ENCODE peak calls at places on chromosome 16, in eight cellular contexts. W is adrenal gland; A is heart right ventricle; T is ascending aorta; H is IMR-90; O is effector memory CD4-positive, alpha-beta T cell; S is substantia nigra; Q is CD8-positive, alpha-beta memory T cell. V is an unnamed sample.
A peak's percentile ranks its signal among the peaks of the same experiment; 100 is the strongest.

GRCh38 chr16:55842369-55843104 is 9.6 kb upstream of the CES1 start:
- DNase-seq in Q (peak; percentile 12), A (no peak), W (no peak), H (peak; percentile 45), S (no peak), T (no peak), O (no peak), V (no peak)

GRCh38 chr16:88533945-88534641 is 36.1 kb upstream of the ZC3H18 start:
- DNase-seq in H (peak; percentile 45), Q (peak; percentile 78), W (peak; percentile 83), O (peak; percentile 59), T (no peak), S (peak; percentile 42), A (peak; percentile 84), V (peak; percentile 76)

GRCh38 chr16:65117701-65118448 is 4.0 kb downstream of the CDH11 start:
- DNase-seq in Q (no peak), O (no peak), S (peak; percentile 47), W (peak; percentile 67), H (peak; percentile 90), A (peak; percentile 53), T (no peak), V (peak; percentile 87)

GRCh38 chr16:85424260-85425060 is 188.7 kb upstream of the GSE1 start:
- DNase-seq in T (no peak), S (no peak), A (peak; percentile 9), H (no peak), Q (no peak), W (no peak), O (no peak), V (peak; percentile 54)

GRCh38 chr16:87845807-87846619 is 23.3 kb downstream of the SLC7A5 start:
- DNase-seq in S (no peak), H (no peak), Q (no peak), T (no peak), W (no peak), A (no peak), O (no peak), V (no peak)

GRCh38 chr16:9033125-9033830 is 58.2 kb upstream of the HAPSTR1 start:
- DNase-seq in W (peak; percentile 27), T (no peak), S (no peak), H (peak; percentile 71), O (no peak), Q (no peak), A (no peak), V (no peak)

GRCh38 chr16:2486645-2487516 is 12.0 kb downstream of the TBC1D24 start:
- DNase-seq in T (no peak), Q (peak; percentile 76), S (no peak), A (peak; percentile 59), H (peak; percentile 23), W (no peak), O (peak; percentile 68), V (peak; percentile 76)

GRCh38 chr16:4767872-4768548 is 1.0 kb upstream of the ZNF500 start:
- DNase-seq in A (no peak), T (no peak), S (no peak), O (no peak), W (no peak), Q (peak; percentile 10), H (peak; percentile 13), V (no peak)

GRCh38 chr16:88647178-88648070 is 3.4 kb downstream of the CYBA start:
- DNase-seq in S (no peak), H (no peak), O (no peak), W (no peak), T (no peak), Q (no peak), A (no peak), V (no peak)

GRCh38 chr16:57763290-57764005 is 27.9 kb downstream of the KATNB1 start:
- DNase-seq in S (no peak), Q (no peak), O (no peak), T (no peak), H (no peak), W (no peak), A (no peak), V (no peak)

GRCh38 chr16:57818377-57819055 is 16.2 kb upstream of the KIFC3 start:
- DNase-seq in H (no peak), T (no peak), W (no peak), A (no peak), Q (no peak), S (no peak), O (no peak), V (no peak)

GRCh38 chr16:8714143-8714542 is 39.7 kb downstream of the ABAT start:
- DNase-seq in O (no peak), S (no peak), H (no peak), A (no peak), Q (no peak), W (no peak), T (no peak), V (peak; percentile 66)

GRCh38 chr16:86762035-86762550 is 183.7 kb downstream of the FOXL1 start:
- DNase-seq in Q (no peak), S (no peak), H (no peak), W (no peak), A (no peak), T (no peak), O (no peak), V (no peak)

GRCh38 chr16:70432800-70433455 is 6.0 kb downstream of the ST3GAL2 start:
- DNase-seq in O (no peak), H (no peak), A (peak; percentile 35), S (no peak), Q (no peak), T (no peak), W (no peak), V (no peak)

GRCh38 chr16:70430667-70431536 is 8.0 kb downstream of the ST3GAL2 start:
- DNase-seq in T (no peak), O (peak; percentile 39), A (no peak), Q (peak; percentile 67), H (peak; percentile 24), W (no peak), S (no peak), V (no peak)

GRCh38 chr16:70434489-70435260 is 4.2 kb downstream of the ST3GAL2 start:
- DNase-seq in O (no peak), Q (no peak), A (no peak), S (no peak), H (no peak), W (no peak), T (no peak), V (no peak)

GRCh38 chr16:70432304-70432799 is 6.5 kb downstream of the ST3GAL2 start:
- DNase-seq in O (no peak), H (no peak), W (no peak), A (no peak), S (no peak), Q (no peak), T (no peak), V (no peak)

DNA sequence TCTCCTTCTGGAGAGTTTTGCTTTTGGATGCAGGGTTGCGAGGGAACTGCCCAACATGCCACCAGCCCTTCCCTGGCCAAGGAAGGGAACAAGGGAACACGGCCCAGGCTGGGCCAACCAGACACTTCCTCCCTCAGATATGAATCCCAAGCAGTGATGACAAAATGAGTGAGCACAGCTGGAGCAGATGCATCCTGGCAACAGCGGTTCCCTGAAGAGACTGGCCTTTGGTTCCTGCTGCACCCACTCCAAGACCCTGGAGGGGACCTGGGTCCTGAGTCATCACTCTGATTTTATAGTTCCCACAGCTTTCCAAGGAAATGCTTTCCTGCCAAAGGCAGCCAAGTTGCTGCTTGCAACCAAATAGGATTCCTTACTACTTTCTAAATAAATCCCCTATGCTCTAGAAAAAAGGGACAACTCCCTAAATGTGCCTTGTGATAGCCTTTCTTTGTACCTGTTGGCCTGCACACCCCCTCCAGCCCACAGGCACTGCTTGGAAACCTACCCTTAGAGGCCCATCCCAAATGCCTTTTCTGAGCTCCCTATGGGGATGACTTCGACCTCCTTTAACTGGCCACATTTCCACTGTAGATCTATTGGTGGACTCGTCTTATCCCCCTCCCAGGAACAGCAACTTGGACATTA is 5.3 kb downstream of the ST3GAL2 start:
- DNase-seq in O (no peak), H (peak; percentile 87), A (peak; percentile 54), T (no peak), W (no peak), S (no peak), Q (no peak), V (no peak)
- H3K27ac ChIP-seq in O (no peak overlapping the region), H (peak overlapping the region; percentile 7), A (peak overlapping the region; percentile 73), T (peak overlapping the region; percentile 75), W (peak overlapping the region; percentile 67), S (no peak overlapping the region), Q (peak overlapping the region; percentile 62), V (no peak overlapping the region)

GRCh38 chr16:53094013-53094630 is 39.3 kb downstream of the CHD9 start:
- DNase-seq in A (peak; percentile 61), T (no peak), Q (no peak), W (peak; percentile 42), S (no peak), O (peak; percentile 40), H (no peak), V (no peak)
- H3K27ac ChIP-seq in A (peak overlapping the region; percentile 38), T (peak overlapping the region; percentile 3), Q (peak overlapping the region; percentile 7), W (peak overlapping the region; percentile 51), S (peak overlapping the region; percentile 53), O (no peak overlapping the region), H (no peak overlapping the region), V (peak overlapping the region; percentile 58)

GRCh38 chr16:22297871-22298733 is 893 bp downstream of the POLR3E start:
- DNase-seq in S (no peak), A (peak; percentile 50), W (peak; percentile 76), T (peak; percentile 25), O (peak; percentile 68), Q (peak; percentile 87), H (peak; percentile 98), V (peak; percentile 69)
- H3K27ac ChIP-seq in S (peak overlapping the region; percentile 85), A (peak overlapping the region; percentile 83), W (peak overlapping the region; percentile 97), T (peak overlapping the region; percentile 94), O (peak overlapping the region; percentile 98), Q (peak overlapping the region; percentile 96), H (peak overlapping the region; percentile 80), V (peak overlapping the region; percentile 95)

GRCh38 chr16:69179255-69180010 is 7.5 kb upstream of the SNTB2 start:
- DNase-seq in O (no peak), Q (no peak), S (no peak), A (peak; percentile 55), W (peak; percentile 88), T (no peak), H (peak; percentile 84), V (no peak)
- H3K27ac ChIP-seq in O (no peak overlapping the region), Q (no peak overlapping the region), S (no peak overlapping the region), A (peak overlapping the region; percentile 20), W (peak overlapping the region; percentile 81), T (peak overlapping the region; percentile 79), H (peak overlapping the region; percentile 41), V (peak overlapping the region; percentile 60)

DNA sequence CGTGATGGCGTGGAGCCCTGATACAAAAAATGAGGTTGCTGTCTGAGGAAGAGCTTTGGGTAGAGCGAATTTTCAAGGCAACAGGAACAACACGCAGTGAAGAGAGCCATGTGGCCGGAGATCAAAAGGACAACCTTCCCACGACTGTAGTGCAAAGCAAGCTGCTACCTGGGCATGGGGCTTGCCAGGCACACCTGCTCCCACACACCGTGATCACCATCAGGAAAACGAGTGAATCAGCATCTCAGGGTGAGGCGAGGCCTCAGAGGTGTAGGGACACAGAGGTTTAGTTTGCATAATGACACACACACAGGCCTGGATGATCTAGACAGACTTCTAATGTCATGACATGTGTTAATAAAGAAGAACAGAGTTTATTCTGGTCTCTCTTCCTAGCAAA is 65.7 kb downstream of the PARN start:
- DNase-seq in Q (no peak), H (no peak), T (no peak), O (no peak), S (no peak), W (no peak), A (no peak), V (no peak)
- H3K27ac ChIP-seq in Q (no peak overlapping the region), H (no peak overlapping the region), T (peak overlapping the region; percentile 7), O (no peak overlapping the region), S (no peak overlapping the region), W (peak overlapping the region; percentile 73), A (no peak overlapping the region), V (no peak overlapping the region)

V was measured in dorsolateral prefrontal cortex.